ENCODE peak calls at places on chromosomes 5 and 9, in eight cellular contexts. One of them, this sample, is unnamed.

GRCh38 chr5:133232011-133232410 is 180.2 kb downstream of the HSPA4 start:
- DNase-seq in H9: no peak
- DNase-seq in LoVo: peak; percentile 55
- DNase-seq in PC-9: no peak
- DNase-seq in effector memory CD8-positive, alpha-beta T cell: no peak
- DNase-seq in A549: no peak
- DNase-seq in substantia nigra: no peak
- DNase-seq in activated CD8-positive, alpha-beta T cell treated with anti-CD3 and anti-CD28 coated beads, Interleukin-2, amount 10 ng/mL, durations not matched to agents 7 days and 5 days: no peak
- DNase-seq in this sample: no peak

GRCh38 chr9:68533678-68534077 is 7.0 kb downstream of the TMEM252 start:
- DNase-seq in H9: no peak
- DNase-seq in LoVo: no peak
- DNase-seq in PC-9: no peak
- DNase-seq in effector memory CD8-positive, alpha-beta T cell: no peak
- DNase-seq in A549: no peak
- DNase-seq in substantia nigra: no peak
- DNase-seq in activated CD8-positive, alpha-beta T cell treated with anti-CD3 and anti-CD28 coated beads, Interleukin-2, amount 10 ng/mL, durations not matched to agents 7 days and 5 days: no peak
- DNase-seq in this sample: no peak

GRCh38 chr9:134855231-134855899 is 25.2 kb upstream of the FCN2 start:
- DNase-seq in H9: peak; percentile 18
- DNase-seq in LoVo: no peak
- DNase-seq in PC-9: no peak
- DNase-seq in effector memory CD8-positive, alpha-beta T cell: no peak
- DNase-seq in A549: no peak
- DNase-seq in substantia nigra: no peak
- DNase-seq in activated CD8-positive, alpha-beta T cell treated with anti-CD3 and anti-CD28 coated beads, Interleukin-2, amount 10 ng/mL, durations not matched to agents 7 days and 5 days: no peak
- DNase-seq in this sample: no peak

GRCh38 chr9:81848472-81848871 is 79.8 kb upstream of the SPATA31D4 start:
- DNase-seq in H9: no peak
- DNase-seq in LoVo: no peak
- DNase-seq in PC-9: no peak
- DNase-seq in effector memory CD8-positive, alpha-beta T cell: no peak
- DNase-seq in A549: no peak
- DNase-seq in substantia nigra: no peak
- DNase-seq in activated CD8-positive, alpha-beta T cell treated with anti-CD3 and anti-CD28 coated beads, Interleukin-2, amount 10 ng/mL, durations not matched to agents 7 days and 5 days: no peak
- DNase-seq in this sample: no peak

GRCh38 chr9:98328770-98329169 is 73.3 kb upstream of the TBC1D2 start:
- DNase-seq in H9: no peak
- DNase-seq in LoVo: no peak
- DNase-seq in PC-9: no peak
- DNase-seq in effector memory CD8-positive, alpha-beta T cell: no peak
- DNase-seq in A549: no peak
- DNase-seq in substantia nigra: no peak
- DNase-seq in activated CD8-positive, alpha-beta T cell treated with anti-CD3 and anti-CD28 coated beads, Interleukin-2, amount 10 ng/mL, durations not matched to agents 7 days and 5 days: peak; percentile 4
- DNase-seq in this sample: no peak

GRCh38 chr5:180515294-180515693 is 21.1 kb downstream of the CNOT6 start:
- DNase-seq in H9: no peak
- DNase-seq in LoVo: no peak
- DNase-seq in PC-9: no peak
- DNase-seq in effector memory CD8-positive, alpha-beta T cell: no peak
- DNase-seq in A549: no peak
- DNase-seq in substantia nigra: no peak
- DNase-seq in activated CD8-positive, alpha-beta T cell treated with anti-CD3 and anti-CD28 coated beads, Interleukin-2, amount 10 ng/mL, durations not matched to agents 7 days and 5 days: no peak
- DNase-seq in this sample: no peak

GRCh38 chr5:145856285-145856818 is 16.5 kb downstream of the GRXCR2 start:
- DNase-seq in H9: peak; percentile 89
- DNase-seq in LoVo: peak; percentile 38
- DNase-seq in PC-9: no peak
- DNase-seq in effector memory CD8-positive, alpha-beta T cell: no peak
- DNase-seq in A549: no peak
- DNase-seq in substantia nigra: no peak
- DNase-seq in activated CD8-positive, alpha-beta T cell treated with anti-CD3 and anti-CD28 coated beads, Interleukin-2, amount 10 ng/mL, durations not matched to agents 7 days and 5 days: no peak
- DNase-seq in this sample: no peak

GRCh38 chr9:122020398-122020797 is 72.7 kb downstream of the TTLL11 start:
- DNase-seq in H9: no peak
- DNase-seq in LoVo: no peak
- DNase-seq in PC-9: no peak
- DNase-seq in effector memory CD8-positive, alpha-beta T cell: no peak
- DNase-seq in A549: no peak
- DNase-seq in substantia nigra: no peak
- DNase-seq in activated CD8-positive, alpha-beta T cell treated with anti-CD3 and anti-CD28 coated beads, Interleukin-2, amount 10 ng/mL, durations not matched to agents 7 days and 5 days: no peak
- DNase-seq in this sample: no peak

GRCh38 chr5:158498959-158499679 is 600.6 kb downstream of the EBF1 start:
- DNase-seq in H9: no peak
- DNase-seq in LoVo: no peak
- DNase-seq in PC-9: no peak
- DNase-seq in effector memory CD8-positive, alpha-beta T cell: no peak
- DNase-seq in A549: no peak
- DNase-seq in substantia nigra: no peak
- DNase-seq in activated CD8-positive, alpha-beta T cell treated with anti-CD3 and anti-CD28 coated beads, Interleukin-2, amount 10 ng/mL, durations not matched to agents 7 days and 5 days: no peak
- DNase-seq in this sample: no peak

GRCh38 chr5:79850316-79850822 is 140.7 kb downstream of the MTX3 start:
- DNase-seq in H9: no peak
- DNase-seq in LoVo: no peak
- DNase-seq in PC-9: no peak
- DNase-seq in effector memory CD8-positive, alpha-beta T cell: no peak
- DNase-seq in A549: no peak
- DNase-seq in substantia nigra: no peak
- DNase-seq in activated CD8-positive, alpha-beta T cell treated with anti-CD3 and anti-CD28 coated beads, Interleukin-2, amount 10 ng/mL, durations not matched to agents 7 days and 5 days: no peak
- DNase-seq in this sample: no peak

GRCh38 chr5:133116601-133117000 is 64.8 kb downstream of the HSPA4 start:
- DNase-seq in H9: no peak
- DNase-seq in LoVo: no peak
- DNase-seq in PC-9: no peak
- DNase-seq in effector memory CD8-positive, alpha-beta T cell: no peak
- DNase-seq in A549: no peak
- DNase-seq in substantia nigra: no peak
- DNase-seq in activated CD8-positive, alpha-beta T cell treated with anti-CD3 and anti-CD28 coated beads, Interleukin-2, amount 10 ng/mL, durations not matched to agents 7 days and 5 days: no peak
- DNase-seq in this sample: no peak

GRCh38 chr5:5650242-5650641 is 227.8 kb downstream of the ICE1 start:
- DNase-seq in H9: no peak
- DNase-seq in LoVo: no peak
- DNase-seq in PC-9: peak; percentile 69
- DNase-seq in effector memory CD8-positive, alpha-beta T cell: no peak
- DNase-seq in A549: no peak
- DNase-seq in substantia nigra: no peak
- DNase-seq in activated CD8-positive, alpha-beta T cell treated with anti-CD3 and anti-CD28 coated beads, Interleukin-2, amount 10 ng/mL, durations not matched to agents 7 days and 5 days: no peak
- DNase-seq in this sample: no peak

This sample was measured in activated CD4-positive, alpha-beta memory T cell treated with anti-CD3 and anti-CD28 coated beads, Interleukin-2, amount 10 ng/mL, durations not matched to agents 7 days and 5 days.